ENCODE peak calls at places on chromosomes 13 and 19, in six cellular contexts. Z is cardiac fibroblast, A is AG09309, V is BJ, B is thoracic aorta, P is endodermal cell. C is an unnamed sample.
A peak's percentile ranks its signal among the peaks of the same experiment; 100 is the strongest.

GRCh38 chr13:51453959-51454703 is 1.3 kb upstream of the INTS6 start:
- DNase-seq in Z (no peak), A (no peak), V (no peak), B (no peak), P (peak; percentile 68), C (no peak)

GRCh38 chr13:36712785-36713184 is 39.0 kb downstream of the SERTM1 start:
- DNase-seq in Z (peak; percentile 26), A (peak; percentile 24), V (peak; percentile 24), B (no peak), P (no peak), C (peak; percentile 23)

GRCh38 chr13:108220042-108220441 is 1.9 kb downstream of the ABHD13 start:
- DNase-seq in Z (no peak), A (no peak), V (no peak), B (no peak), P (peak; percentile 52), C (no peak)

GRCh38 chr19:36060430-36060829 is 5.7 kb downstream of the WDR62 start:
- DNase-seq in Z (peak; percentile 78), A (peak; percentile 10), V (no peak), B (no peak), P (peak; percentile 79), C (no peak)

GRCh38 chr13:55087085-55087484 is 2053.6 kb upstream of the PRR20A start:
- DNase-seq in Z (no peak), A (no peak), V (no peak), B (no peak), P (peak; percentile 62), C (no peak)

GRCh38 chr19:3073159-3073563 is 10.9 kb upstream of the TLE5 start:
- DNase-seq in Z (peak; percentile 93), A (no peak), V (no peak), B (no peak), P (no peak), C (no peak)

GRCh38 chr19:45455707-45456499 is 11.9 kb upstream of the FOSB start:
- DNase-seq in Z (peak; percentile 99), A (peak; percentile 96), V (peak; percentile 99), B (peak; percentile 92), P (peak; percentile 97), C (peak; percentile 97)

GRCh38 chr13:99012539-99012938 is 34.7 kb upstream of the DOCK9 start:
- DNase-seq in Z (no peak), A (no peak), V (no peak), B (no peak), P (no peak), C (no peak)

GRCh38 chr19:46728693-46729339 is 11.9 kb upstream of the PRKD2 start:
- DNase-seq in Z (peak; percentile 69), A (no peak), V (no peak), B (no peak), P (peak; percentile 93), C (no peak)

GRCh38 chr13:24038846-24039330 is 121.6 kb upstream of the SPATA13 start:
- DNase-seq in Z (no peak), A (no peak), V (peak; percentile 73), B (no peak), P (no peak), C (peak; percentile 59)

GRCh38 chr19:14149509-14149994 is 13.2 kb upstream of the ASF1B start:
- DNase-seq in Z (peak; percentile 89), A (no peak), V (no peak), B (no peak), P (no peak), C (no peak)

GRCh38 chr13:32911506-32911905 is 104.7 kb upstream of the KL start:
- DNase-seq in Z (peak; percentile 50), A (peak; percentile 20), V (no peak), B (no peak), P (peak; percentile 72), C (no peak)

GRCh38 chr13:98906746-98907502 is 70.9 kb downstream of the DOCK9 start:
- DNase-seq in Z (no peak), A (no peak), V (no peak), B (no peak), P (no peak), C (no peak)

GRCh38 chr13:24228852-24229458 is 68.4 kb downstream of the SPATA13 start:
- DNase-seq in Z (peak; percentile 85), A (peak; percentile 44), V (no peak), B (no peak), P (peak; percentile 69), C (peak; percentile 53)

GRCh38 chr13:24744247-24744646 is 19.7 kb upstream of the RNF17 start:
- DNase-seq in Z (no peak), A (no peak), V (no peak), B (no peak), P (no peak), C (no peak)

GRCh38 chr13:65143920-65144319 is 2086.2 kb downstream of the PCDH9 start:
- DNase-seq in Z (no peak), A (no peak), V (no peak), B (no peak), P (no peak), C (no peak)

GRCh38 chr13:23212621-23213020 is 31.8 kb downstream of the SGCG start:
- DNase-seq in Z (no peak), A (no peak), V (no peak), B (no peak), P (no peak), C (no peak)

GRCh38 chr19:41691268-41691970 is 3.3 kb upstream of the CEACAM7 start:
- DNase-seq in Z (peak; percentile 11), A (no peak), V (no peak), B (no peak), P (peak; percentile 87), C (no peak)

GRCh38 chr13:113822956-113823744 is 40.7 kb downstream of the GAS6 start:
- DNase-seq in Z (no peak), A (no peak), V (no peak), B (no peak), P (no peak), C (no peak)

GRCh38 chr19:16206637-16207036 is 8.9 kb downstream of the AP1M1 start:
- DNase-seq in Z (no peak), A (no peak), V (no peak), B (no peak), P (no peak), C (no peak)

GRCh38 chr19:29666634-29667389 is 1.6 kb downstream of the PLEKHF1 start:
- DNase-seq in Z (peak; percentile 84), A (no peak), V (no peak), B (no peak), P (peak; percentile 85), C (no peak)

GRCh38 chr13:36998624-36999041 is 507 bp downstream of the ALG5 start:
- DNase-seq in Z (no peak), A (no peak), V (no peak), B (no peak), P (peak; percentile 69), C (no peak)

GRCh38 chr19:29255912-29256311 is 43.0 kb upstream of the UQCRFS1 start:
- DNase-seq in Z (no peak), A (no peak), V (no peak), B (no peak), P (no peak), C (no peak)

GRCh38 chr19:40053491-40053890 is 2.5 kb downstream of the ZNF780B start:
- DNase-seq in Z (no peak), A (no peak), V (no peak), B (no peak), P (no peak), C (no peak)

GRCh38 chr19:10655457-10656312 is 1.5 kb downstream of the ILF3 start:
- DNase-seq in Z (peak; percentile 20), A (no peak), V (no peak), B (no peak), P (peak; percentile 70), C (no peak)
- TF ChIP-seq CTCF in Z (peak; percentile 10), A (peak; percentile 3), V (peak; percentile 28), B (no peak), P (peak; percentile 37), C (no peak)

GRCh38 chr13:101473458-101473857 is 21.0 kb downstream of the ITGBL1 start:
- DNase-seq in Z (peak; percentile 79), A (no peak), V (no peak), B (no peak), P (no peak), C (peak; percentile 60)

GRCh38 chr13:101475536-101475935 is 23.1 kb downstream of the ITGBL1 start:
- DNase-seq in Z (no peak), A (no peak), V (no peak), B (no peak), P (no peak), C (no peak)

DNA sequence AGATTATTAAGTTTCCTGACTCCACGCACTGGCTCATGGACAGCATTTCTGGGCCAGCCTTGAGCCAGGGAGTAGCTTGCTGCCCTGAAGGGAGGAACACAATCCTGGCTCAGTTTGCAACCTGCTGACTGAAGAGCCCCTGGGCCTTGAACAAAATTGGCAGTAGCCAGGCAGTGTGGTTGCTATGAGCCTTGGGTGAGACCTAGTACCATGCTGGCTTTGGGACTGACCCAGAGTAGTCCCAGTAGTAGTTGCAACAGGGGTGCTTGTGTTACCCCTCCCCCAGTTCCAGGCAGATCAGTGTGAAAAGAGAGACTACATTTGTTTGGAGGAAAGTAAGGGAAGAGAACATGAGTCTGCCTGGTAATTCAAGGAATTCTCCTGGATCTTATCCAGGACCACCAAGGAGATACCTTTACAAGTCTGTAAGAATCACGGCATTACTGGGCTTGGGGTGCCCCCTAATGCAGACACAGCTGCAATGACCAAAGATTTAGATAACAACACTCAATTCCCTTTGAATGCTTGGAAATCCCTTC is 22.0 kb downstream of the ITGBL1 start:
- DNase-seq in Z (peak; percentile 90), A (peak; percentile 67), V (peak; percentile 43), B (no peak), P (peak; percentile 86), C (peak; percentile 61)
- TF ChIP-seq CTCF in Z (peak; percentile 50), A (peak; percentile 54), V (peak; percentile 66), B (peak; percentile 8), P (peak; percentile 79), C (peak; percentile 46)

DNA sequence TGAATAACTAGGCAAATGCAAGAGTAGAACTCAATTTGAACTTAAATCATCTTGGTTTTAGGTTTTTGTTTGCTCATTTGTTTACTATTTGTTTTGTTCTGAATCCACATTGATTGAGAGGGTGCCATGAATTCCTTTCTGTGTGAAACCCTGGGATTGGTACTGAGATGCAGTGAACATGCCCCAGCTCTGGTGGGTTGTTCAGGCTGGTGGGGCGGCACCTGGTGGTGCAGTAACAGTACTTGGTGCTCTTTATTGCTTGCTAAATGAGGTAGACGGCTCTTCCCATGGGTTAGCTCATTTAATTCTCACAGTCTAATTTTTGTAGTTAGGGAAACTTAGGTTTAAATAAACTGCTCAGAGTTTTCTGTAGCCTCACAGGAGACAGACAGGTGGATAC is 48.4 kb downstream of the WASF3 start:
- DNase-seq in Z (no peak), A (no peak), V (no peak), B (no peak), P (peak; percentile 83), C (no peak)
- TF ChIP-seq CTCF in Z (no peak), A (no peak), V (no peak), B (no peak), P (peak; percentile 77), C (no peak)

DNA sequence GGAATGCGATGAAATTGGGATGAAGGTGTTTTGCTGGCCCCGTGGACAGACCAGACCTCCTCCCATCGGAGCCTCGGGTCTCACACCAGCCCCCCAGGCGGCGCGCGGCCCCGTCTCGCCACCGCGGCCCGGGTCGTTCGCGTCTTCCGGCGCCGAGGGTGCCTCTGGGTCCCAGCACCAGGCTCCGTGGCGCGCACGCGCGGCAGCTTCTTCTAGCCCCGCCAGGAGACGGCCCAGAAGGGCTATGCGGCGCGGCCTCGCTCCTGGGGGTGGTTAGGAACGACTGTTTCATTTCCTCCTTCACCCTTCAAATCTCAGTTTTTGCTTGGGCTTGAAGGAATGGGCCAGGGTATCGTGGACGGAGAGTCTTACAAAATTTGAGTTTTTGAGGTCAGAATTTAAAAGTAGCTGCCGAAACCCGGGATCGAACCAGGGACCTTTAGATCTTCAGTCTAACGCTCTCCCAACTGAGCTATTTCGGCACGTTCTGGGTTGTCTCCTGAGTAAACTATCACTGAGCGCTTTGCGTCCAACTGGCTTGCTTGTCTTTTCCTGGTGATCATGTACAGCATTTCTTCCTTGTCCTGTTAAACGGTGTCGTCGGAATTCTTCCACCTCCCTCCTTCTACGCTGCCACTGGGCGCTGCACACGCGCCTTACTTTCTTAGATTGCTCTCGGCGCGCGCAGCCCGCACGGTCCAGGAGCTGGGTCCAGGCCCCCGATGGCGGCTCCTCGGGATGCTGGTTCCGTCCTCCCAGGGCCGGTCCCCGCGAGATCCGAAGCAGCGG is 46.5 kb downstream of the TGDS start:
- DNase-seq in Z (peak; percentile 97), A (peak; percentile 89), V (peak; percentile 89), B (peak; percentile 67), P (peak; percentile 96), C (peak; percentile 94)
- TF ChIP-seq CTCF in Z (no peak), A (peak; percentile 4), V (no peak), B (no peak), P (no peak), C (no peak)